ENCODE peak calls at places on chromosomes 16 and 17, in five cellular contexts. P is progenitor cell of endocrine pancreas; Q is body of pancreas; H is stimulated activated CD8-positive, alpha-beta memory T cell treated with anti-CD3 and anti-CD28 coated beads, Interleukin-4, amount 100 ng/mL, for 24 hours; L is activated T-helper 1 cell treated with anti-CD3 and anti-CD28 coated beads, Interleukin-12 subunit alpha, Interleukin-12 subunit beta, Interleukin-2, Interleukin-4 antibody, amounts not matched to agents 30 ng/mL and 10 ng/mL and 1 ng/mL, durations not matched to agents 14 hours and 24 hours and 36 hours. X is an unnamed sample.

GRCh38 chr16:57852189-57852588 is 49.9 kb upstream of the KIFC3 start:
- DNase-seq in P (no peak), L (no peak), H (no peak), Q (no peak), X (no peak)

GRCh38 chr16:81738831-81739496 is 40.1 kb upstream of the PLCG2 start:
- DNase-seq in L (no peak), Q (no peak), P (no peak), H (no peak), X (no peak)

GRCh38 chr16:89274561-89275283 is 57.2 kb downstream of the ZNF778 start:
- DNase-seq in P (no peak), L (no peak), H (no peak), Q (no peak), X (no peak)

GRCh38 chr17:82598256-82599011 is 49.8 kb downstream of the WDR45B start:
- DNase-seq in P (no peak), Q (no peak), L (no peak), H (no peak), X (no peak)

GRCh38 chr17:792277-792676 is 10.1 kb downstream of the MRM3 start:
- DNase-seq in H (no peak), Q (no peak), P (no peak), L (no peak), X (no peak)

GRCh38 chr17:57106107-57106835 is 21.2 kb downstream of the AKAP1 start:
- DNase-seq in L (no peak), P (peak; percentile 15), H (no peak), Q (peak; percentile 63), X (no peak)

GRCh38 chr17:63626551-63627228 is 4.5 kb downstream of the MAP3K3 start:
- DNase-seq in H (no peak), Q (no peak), P (no peak), L (no peak), X (no peak)

GRCh38 chr16:85637061-85637807 is 24.1 kb downstream of the GSE1 start:
- DNase-seq in H (no peak), Q (no peak), P (no peak), L (no peak), X (no peak)

GRCh38 chr17:79388556-79389295 is 222.1 kb downstream of the RBFOX3 start:
- DNase-seq in P (peak; percentile 60), H (no peak), L (no peak), Q (peak; percentile 79), X (no peak)

GRCh38 chr16:74448990-74449389 is 27.7 kb upstream of the CLEC18B start:
- DNase-seq in H (no peak), L (no peak), P (no peak), Q (peak; percentile 44), X (no peak)

GRCh38 chr17:2090804-2091534 is 36.1 kb downstream of the HIC1 start:
- DNase-seq in P (no peak), L (no peak), Q (no peak), H (no peak), X (no peak)

GRCh38 chr17:31373150-31374082 is 18.1 kb upstream of the RAB11FIP4 start:
- DNase-seq in L (no peak), H (no peak), P (no peak), Q (no peak), X (no peak)

GRCh38 chr17:81513669-81514484 is 1.3 kb upstream of the ACTG1 start:
- DNase-seq in Q (peak; percentile 75), L (peak; percentile 28), H (no peak), P (peak; percentile 73), X (peak; percentile 42)

GRCh38 chr16:72838999-72839398 is 208.9 kb downstream of the ZFHX3 start:
- DNase-seq in Q (no peak), L (no peak), H (no peak), P (no peak), X (no peak)

GRCh38 chr17:28711723-28712036 is at the start of gene PROCA1:
- DNase-seq in L (no peak), H (no peak), P (no peak), Q (no peak), X (no peak)

GRCh38 chr16:27363797-27364196 is 38.2 kb upstream of the IL21R start:
- DNase-seq in Q (peak; percentile 76), L (no peak), H (no peak), P (no peak), X (no peak)

GRCh38 chr16:64742560-64742959 is 379.3 kb downstream of the CDH11 start:
- DNase-seq in L (no peak), H (no peak), Q (no peak), P (no peak), X (no peak)

GRCh38 chr16:51163366-51163765 is 12.3 kb upstream of the SALL1 start:
- DNase-seq in Q (no peak), P (no peak), L (no peak), H (no peak), X (no peak)

GRCh38 chr17:77821114-77821513 is 137.4 kb upstream of the TNRC6C start:
- DNase-seq in P (no peak), L (no peak), H (no peak), Q (no peak), X (no peak)

GRCh38 chr16:85646358-85646907 is 33.3 kb downstream of the GSE1 start:
- DNase-seq in P (no peak), H (no peak), L (no peak), Q (no peak), X (no peak)

GRCh38 chr17:63950940-63951907 is 19.1 kb upstream of the CD79B start:
- DNase-seq in Q (peak; percentile 81), H (no peak), P (peak; percentile 58), L (no peak), X (no peak)

GRCh38 chr17:8223356-8224063 is 13.1 kb upstream of the AURKB start:
- DNase-seq in P (peak; percentile 36), L (peak; percentile 28), Q (peak; percentile 77), H (peak; percentile 37), X (peak; percentile 50)